ENCODE peak calls at places on chromosomes 16 and 17, in six cellular contexts. One of them, this sample, is unnamed.

GRCh38 chr17:48270896-48271295 is 159.1 kb downstream of the SKAP1 start:
- DNase-seq in GM04504: no peak
- DNase-seq in kidney glomerular epithelial cell: no peak
- DNase-seq in heart right ventricle: no peak
- DNase-seq in activated CD4-positive, alpha-beta T cell treated with anti-CD3 and anti-CD28 coated beads, Interleukin-2, amount 50 U/mL, for 24 hours: no peak
- DNase-seq in caudate nucleus: no peak
- DNase-seq in this sample: no peak

GRCh38 chr16:52545544-52546262 is 1.2 kb downstream of the TOX3 start:
- DNase-seq in GM04504: no peak
- DNase-seq in heart right ventricle: no peak
- DNase-seq in kidney glomerular epithelial cell: no peak
- DNase-seq in caudate nucleus: no peak
- DNase-seq in activated CD4-positive, alpha-beta T cell treated with anti-CD3 and anti-CD28 coated beads, Interleukin-2, amount 50 U/mL, for 24 hours: no peak
- DNase-seq in this sample: no peak

GRCh38 chr17:58315750-58316149 is 12.8 kb downstream of the TSPOAP1 start:
- DNase-seq in caudate nucleus: no peak
- DNase-seq in heart right ventricle: no peak
- DNase-seq in GM04504: no peak
- DNase-seq in kidney glomerular epithelial cell: no peak
- DNase-seq in activated CD4-positive, alpha-beta T cell treated with anti-CD3 and anti-CD28 coated beads, Interleukin-2, amount 50 U/mL, for 24 hours: no peak
- DNase-seq in this sample: no peak

GRCh38 chr17:5508855-5509254 is 22.5 kb downstream of the MIS12 start:
- DNase-seq in GM04504: no peak
- DNase-seq in activated CD4-positive, alpha-beta T cell treated with anti-CD3 and anti-CD28 coated beads, Interleukin-2, amount 50 U/mL, for 24 hours: no peak
- DNase-seq in caudate nucleus: no peak
- DNase-seq in kidney glomerular epithelial cell: peak
- DNase-seq in heart right ventricle: no peak
- DNase-seq in this sample: no peak

GRCh38 chr16:49821156-49821555 is 34.8 kb downstream of the ZNF423 start:
- DNase-seq in caudate nucleus: no peak
- DNase-seq in kidney glomerular epithelial cell: no peak
- DNase-seq in activated CD4-positive, alpha-beta T cell treated with anti-CD3 and anti-CD28 coated beads, Interleukin-2, amount 50 U/mL, for 24 hours: no peak
- DNase-seq in GM04504: no peak
- DNase-seq in heart right ventricle: no peak
- DNase-seq in this sample: no peak

GRCh38 chr17:28925912-28926365 is 23.1 kb upstream of the DHRS13 start:
- DNase-seq in activated CD4-positive, alpha-beta T cell treated with anti-CD3 and anti-CD28 coated beads, Interleukin-2, amount 50 U/mL, for 24 hours: no peak
- DNase-seq in heart right ventricle: no peak
- DNase-seq in GM04504: peak
- DNase-seq in kidney glomerular epithelial cell: peak
- DNase-seq in caudate nucleus: no peak
- DNase-seq in this sample: no peak

GRCh38 chr17:40068584-40068916 is 5.8 kb downstream of the THRA start:
- DNase-seq in GM04504: no peak
- DNase-seq in caudate nucleus: no peak
- DNase-seq in activated CD4-positive, alpha-beta T cell treated with anti-CD3 and anti-CD28 coated beads, Interleukin-2, amount 50 U/mL, for 24 hours: no peak
- DNase-seq in kidney glomerular epithelial cell: no peak
- DNase-seq in heart right ventricle: no peak
- DNase-seq in this sample: no peak

GRCh38 chr17:70661342-70662222 is 492.2 kb downstream of the KCNJ2 start:
- DNase-seq in activated CD4-positive, alpha-beta T cell treated with anti-CD3 and anti-CD28 coated beads, Interleukin-2, amount 50 U/mL, for 24 hours: no peak
- DNase-seq in caudate nucleus: no peak
- DNase-seq in heart right ventricle: no peak
- DNase-seq in GM04504: no peak
- DNase-seq in kidney glomerular epithelial cell: no peak
- DNase-seq in this sample: no peak

GRCh38 chr16:55948230-55948629 is 73.1 kb upstream of the CES5A start:
- DNase-seq in heart right ventricle: no peak
- DNase-seq in caudate nucleus: no peak
- DNase-seq in kidney glomerular epithelial cell: no peak
- DNase-seq in GM04504: no peak
- DNase-seq in activated CD4-positive, alpha-beta T cell treated with anti-CD3 and anti-CD28 coated beads, Interleukin-2, amount 50 U/mL, for 24 hours: no peak
- DNase-seq in this sample: no peak

GRCh38 chr17:69405096-69405495 is 9.4 kb upstream of the MAP2K6 start:
- DNase-seq in GM04504: no peak
- DNase-seq in caudate nucleus: no peak
- DNase-seq in activated CD4-positive, alpha-beta T cell treated with anti-CD3 and anti-CD28 coated beads, Interleukin-2, amount 50 U/mL, for 24 hours: no peak
- DNase-seq in kidney glomerular epithelial cell: no peak
- DNase-seq in heart right ventricle: no peak
- DNase-seq in this sample: no peak

GRCh38 chr17:52737071-52737470 is 578.6 kb upstream of the CA10 start:
- DNase-seq in activated CD4-positive, alpha-beta T cell treated with anti-CD3 and anti-CD28 coated beads, Interleukin-2, amount 50 U/mL, for 24 hours: no peak
- DNase-seq in caudate nucleus: no peak
- DNase-seq in GM04504: no peak
- DNase-seq in kidney glomerular epithelial cell: no peak
- DNase-seq in heart right ventricle: no peak
- DNase-seq in this sample: no peak

GRCh38 chr17:30021708-30022317 is 80.4 kb downstream of the EFCAB5 start:
- DNase-seq in GM04504: peak
- DNase-seq in activated CD4-positive, alpha-beta T cell treated with anti-CD3 and anti-CD28 coated beads, Interleukin-2, amount 50 U/mL, for 24 hours: no peak
- DNase-seq in kidney glomerular epithelial cell: peak
- DNase-seq in heart right ventricle: no peak
- DNase-seq in caudate nucleus: no peak
- DNase-seq in this sample: peak

GRCh38 chr17:75625813-75626486 is 7.3 kb upstream of the SMIM5 start:
- DNase-seq in heart right ventricle: no peak
- DNase-seq in caudate nucleus: no peak
- DNase-seq in kidney glomerular epithelial cell: no peak
- DNase-seq in GM04504: no peak
- DNase-seq in activated CD4-positive, alpha-beta T cell treated with anti-CD3 and anti-CD28 coated beads, Interleukin-2, amount 50 U/mL, for 24 hours: no peak
- DNase-seq in this sample: no peak

GRCh38 chr16:4414187-4414909 is 2.0 kb downstream of the CORO7 start:
- DNase-seq in caudate nucleus: no peak
- DNase-seq in kidney glomerular epithelial cell: no peak
- DNase-seq in activated CD4-positive, alpha-beta T cell treated with anti-CD3 and anti-CD28 coated beads, Interleukin-2, amount 50 U/mL, for 24 hours: peak
- DNase-seq in GM04504: no peak
- DNase-seq in heart right ventricle: no peak
- DNase-seq in this sample: peak

GRCh38 chr16:15961060-15961511 is 11.7 kb downstream of the ABCC1 start:
- DNase-seq in kidney glomerular epithelial cell: no peak
- DNase-seq in activated CD4-positive, alpha-beta T cell treated with anti-CD3 and anti-CD28 coated beads, Interleukin-2, amount 50 U/mL, for 24 hours: peak
- DNase-seq in GM04504: no peak
- DNase-seq in heart right ventricle: no peak
- DNase-seq in caudate nucleus: no peak
- DNase-seq in this sample: no peak

GRCh38 chr16:71794943-71795342 is 13.7 kb downstream of the AP1G1 start:
- DNase-seq in GM04504: no peak
- DNase-seq in activated CD4-positive, alpha-beta T cell treated with anti-CD3 and anti-CD28 coated beads, Interleukin-2, amount 50 U/mL, for 24 hours: no peak
- DNase-seq in caudate nucleus: no peak
- DNase-seq in heart right ventricle: no peak
- DNase-seq in kidney glomerular epithelial cell: no peak
- DNase-seq in this sample: no peak

GRCh38 chr16:81733295-81733694 is 45.8 kb upstream of the PLCG2 start:
- DNase-seq in kidney glomerular epithelial cell: no peak
- DNase-seq in heart right ventricle: no peak
- DNase-seq in GM04504: no peak
- DNase-seq in activated CD4-positive, alpha-beta T cell treated with anti-CD3 and anti-CD28 coated beads, Interleukin-2, amount 50 U/mL, for 24 hours: no peak
- DNase-seq in caudate nucleus: no peak
- DNase-seq in this sample: no peak

GRCh38 chr17:1908699-1909309 is 79.0 kb downstream of the RPA1 start:
- DNase-seq in heart right ventricle: peak
- DNase-seq in caudate nucleus: no peak
- DNase-seq in kidney glomerular epithelial cell: peak
- DNase-seq in GM04504: peak
- DNase-seq in activated CD4-positive, alpha-beta T cell treated with anti-CD3 and anti-CD28 coated beads, Interleukin-2, amount 50 U/mL, for 24 hours: no peak
- DNase-seq in this sample: peak

GRCh38 chr16:70715113-70715711 is 29.4 kb upstream of the MTSS2 start:
- DNase-seq in activated CD4-positive, alpha-beta T cell treated with anti-CD3 and anti-CD28 coated beads, Interleukin-2, amount 50 U/mL, for 24 hours: no peak
- DNase-seq in kidney glomerular epithelial cell: peak
- DNase-seq in heart right ventricle: peak
- DNase-seq in GM04504: peak
- DNase-seq in caudate nucleus: no peak
- DNase-seq in this sample: peak

GRCh38 chr17:61362852-61363600 is 36.6 kb upstream of the TBX2 start:
- DNase-seq in activated CD4-positive, alpha-beta T cell treated with anti-CD3 and anti-CD28 coated beads, Interleukin-2, amount 50 U/mL, for 24 hours: no peak
- DNase-seq in GM04504: no peak
- DNase-seq in heart right ventricle: no peak
- DNase-seq in kidney glomerular epithelial cell: no peak
- DNase-seq in caudate nucleus: no peak
- DNase-seq in this sample: no peak

GRCh38 chr16:80743273-80743672 is 61.1 kb downstream of the CDYL2 start:
- DNase-seq in heart right ventricle: no peak
- DNase-seq in GM04504: no peak
- DNase-seq in caudate nucleus: no peak
- DNase-seq in kidney glomerular epithelial cell: no peak
- DNase-seq in activated CD4-positive, alpha-beta T cell treated with anti-CD3 and anti-CD28 coated beads, Interleukin-2, amount 50 U/mL, for 24 hours: no peak
- DNase-seq in this sample: no peak

GRCh38 chr16:12158428-12158827 is 181.9 kb downstream of the SNX29 start:
- DNase-seq in caudate nucleus: no peak
- DNase-seq in activated CD4-positive, alpha-beta T cell treated with anti-CD3 and anti-CD28 coated beads, Interleukin-2, amount 50 U/mL, for 24 hours: no peak
- DNase-seq in heart right ventricle: no peak
- DNase-seq in kidney glomerular epithelial cell: peak
- DNase-seq in GM04504: peak
- DNase-seq in this sample: no peak

GRCh38 chr16:66650707-66651473 is 45.7 kb downstream of the CMTM4 start:
- DNase-seq in caudate nucleus: peak
- DNase-seq in kidney glomerular epithelial cell: peak
- DNase-seq in heart right ventricle: peak
- DNase-seq in activated CD4-positive, alpha-beta T cell treated with anti-CD3 and anti-CD28 coated beads, Interleukin-2, amount 50 U/mL, for 24 hours: peak
- DNase-seq in GM04504: peak
- DNase-seq in this sample: peak

GRCh38 chr17:35188111-35188510 is 6.1 kb downstream of the SLC35G3 start:
- DNase-seq in activated CD4-positive, alpha-beta T cell treated with anti-CD3 and anti-CD28 coated beads, Interleukin-2, amount 50 U/mL, for 24 hours: no peak
- DNase-seq in kidney glomerular epithelial cell: no peak
- DNase-seq in heart right ventricle: no peak
- DNase-seq in caudate nucleus: no peak
- DNase-seq in GM04504: no peak
- DNase-seq in this sample: no peak

GRCh38 chr16:29926675-29927522 is 873 bp upstream of the KCTD13 start:
- DNase-seq in GM04504: no peak
- DNase-seq in heart right ventricle: no peak
- DNase-seq in kidney glomerular epithelial cell: no peak
- DNase-seq in caudate nucleus: no peak
- DNase-seq in activated CD4-positive, alpha-beta T cell treated with anti-CD3 and anti-CD28 coated beads, Interleukin-2, amount 50 U/mL, for 24 hours: no peak
- DNase-seq in this sample: no peak

GRCh38 chr17:78762007-78762406 is 20.1 kb downstream of the CYTH1 start:
- DNase-seq in GM04504: no peak
- DNase-seq in kidney glomerular epithelial cell: no peak
- DNase-seq in caudate nucleus: no peak
- DNase-seq in heart right ventricle: no peak
- DNase-seq in activated CD4-positive, alpha-beta T cell treated with anti-CD3 and anti-CD28 coated beads, Interleukin-2, amount 50 U/mL, for 24 hours: no peak
- DNase-seq in this sample: no peak

GRCh38 chr16:88967800-88968588 is 9.0 kb downstream of the CBFA2T3 start:
- DNase-seq in activated CD4-positive, alpha-beta T cell treated with anti-CD3 and anti-CD28 coated beads, Interleukin-2, amount 50 U/mL, for 24 hours: no peak
- DNase-seq in kidney glomerular epithelial cell: no peak
- DNase-seq in GM04504: no peak
- DNase-seq in heart right ventricle: no peak
- DNase-seq in caudate nucleus: no peak
- DNase-seq in this sample: no peak

GRCh38 chr16:77468831-77469230 is 34.0 kb upstream of the ADAMTS18 start:
- DNase-seq in activated CD4-positive, alpha-beta T cell treated with anti-CD3 and anti-CD28 coated beads, Interleukin-2, amount 50 U/mL, for 24 hours: no peak
- DNase-seq in caudate nucleus: no peak
- DNase-seq in kidney glomerular epithelial cell: no peak
- DNase-seq in GM04504: no peak
- DNase-seq in heart right ventricle: peak
- DNase-seq in this sample: no peak

GRCh38 chr16:54244061-54244886 is 42.3 kb downstream of the IRX3 start:
- DNase-seq in heart right ventricle: no peak
- DNase-seq in kidney glomerular epithelial cell: no peak
- DNase-seq in GM04504: no peak
- DNase-seq in caudate nucleus: no peak
- DNase-seq in activated CD4-positive, alpha-beta T cell treated with anti-CD3 and anti-CD28 coated beads, Interleukin-2, amount 50 U/mL, for 24 hours: no peak
- DNase-seq in this sample: no peak